ENCODE peak calls at places on chromosomes 13 and 19, in six cellular contexts. One of them, this sample, is unnamed. For H3K27me3, the result is how much of the 10 kb centered on the place peaks cover.

GRCh38 chr19:55258476-55258827 is 365 bp downstream of the PPP6R1 start:
- DNase-seq in thyroid gland: peak
- DNase-seq in PC-3: no peak
- DNase-seq in fibroblast of lung: no peak
- DNase-seq in body of pancreas: peak
- DNase-seq in upper lobe of left lung: peak
- DNase-seq in this sample: no peak

GRCh38 chr13:23352161-23352560 is 81.3 kb downstream of the SACS start:
- DNase-seq in PC-3: no peak
- DNase-seq in body of pancreas: no peak
- DNase-seq in thyroid gland: no peak
- DNase-seq in fibroblast of lung: no peak
- DNase-seq in upper lobe of left lung: no peak
- DNase-seq in this sample: no peak

GRCh38 chr19:53977429-53977990 is 13.9 kb upstream of the CACNG6 start:
- DNase-seq in fibroblast of lung: peak
- DNase-seq in PC-3: peak
- DNase-seq in thyroid gland: peak
- DNase-seq in body of pancreas: peak
- DNase-seq in upper lobe of left lung: no peak
- DNase-seq in this sample: peak

GRCh38 chr13:114090476-114090875 is 41.9 kb downstream of the RASA3 start:
- DNase-seq in upper lobe of left lung: no peak
- DNase-seq in thyroid gland: no peak
- DNase-seq in PC-3: no peak
- DNase-seq in fibroblast of lung: no peak
- DNase-seq in body of pancreas: no peak
- DNase-seq in this sample: no peak

GRCh38 chr19:14167594-14168138 is 31.3 kb upstream of the ASF1B start:
- DNase-seq in body of pancreas: no peak
- DNase-seq in fibroblast of lung: no peak
- DNase-seq in thyroid gland: no peak
- DNase-seq in upper lobe of left lung: no peak
- DNase-seq in PC-3: no peak
- DNase-seq in this sample: no peak

GRCh38 chr13:102170295-102170694 is 231.6 kb downstream of the FGF14 start:
- DNase-seq in upper lobe of left lung: no peak
- DNase-seq in thyroid gland: no peak
- DNase-seq in fibroblast of lung: no peak
- DNase-seq in PC-3: no peak
- DNase-seq in body of pancreas: no peak
- DNase-seq in this sample: no peak

GRCh38 chr19:10604460-10604980 is 17.4 kb upstream of the AP1M2 start:
- DNase-seq in fibroblast of lung: no peak
- DNase-seq in body of pancreas: peak
- DNase-seq in PC-3: peak
- DNase-seq in thyroid gland: no peak
- DNase-seq in upper lobe of left lung: no peak
- DNase-seq in this sample: no peak

GRCh38 chr19:33447336-33448158 is 74.0 kb downstream of the CEBPG start:
- DNase-seq in upper lobe of left lung: no peak
- DNase-seq in fibroblast of lung: no peak
- DNase-seq in body of pancreas: no peak
- DNase-seq in PC-3: no peak
- DNase-seq in thyroid gland: no peak
- DNase-seq in this sample: no peak

GRCh38 chr19:33795370-33796163 is 1.1 kb upstream of the KCTD15 start:
- DNase-seq in PC-3: peak
- DNase-seq in fibroblast of lung: peak
- DNase-seq in thyroid gland: peak
- DNase-seq in upper lobe of left lung: peak
- DNase-seq in body of pancreas: peak
- DNase-seq in this sample: peak

GRCh38 chr19:4552546-4552819 is 7.0 kb downstream of the SEMA6B start:
- DNase-seq in upper lobe of left lung: no peak
- DNase-seq in PC-3: no peak
- DNase-seq in body of pancreas: no peak
- DNase-seq in fibroblast of lung: no peak
- DNase-seq in thyroid gland: no peak
- DNase-seq in this sample: no peak

GRCh38 chr19:41296323-41296935 is 13.5 kb upstream of the CCDC97 start:
- DNase-seq in upper lobe of left lung: no peak
- DNase-seq in thyroid gland: no peak
- DNase-seq in body of pancreas: no peak
- DNase-seq in PC-3: peak
- DNase-seq in fibroblast of lung: no peak
- DNase-seq in this sample: no peak

GRCh38 chr13:59409211-59409610 is 754.5 kb downstream of the DIAPH3 start:
- DNase-seq in thyroid gland: peak
- DNase-seq in PC-3: no peak
- DNase-seq in upper lobe of left lung: no peak
- DNase-seq in body of pancreas: peak
- DNase-seq in fibroblast of lung: peak
- DNase-seq in this sample: no peak

GRCh38 chr13:114112826-114113322 is 19.5 kb downstream of the RASA3 start:
- DNase-seq in thyroid gland: no peak
- DNase-seq in PC-3: no peak
- DNase-seq in upper lobe of left lung: no peak
- DNase-seq in body of pancreas: no peak
- DNase-seq in fibroblast of lung: no peak
- DNase-seq in this sample: no peak

GRCh38 chr13:43057653-43058317 is 34.4 kb downstream of the DNAJC15 start:
- DNase-seq in body of pancreas: no peak
- DNase-seq in PC-3: no peak
- DNase-seq in fibroblast of lung: peak
- DNase-seq in thyroid gland: no peak
- DNase-seq in upper lobe of left lung: no peak
- DNase-seq in this sample: no peak

GRCh38 chr13:34223984-34224383 is 406.0 kb downstream of the RFC3 start:
- DNase-seq in upper lobe of left lung: no peak
- DNase-seq in fibroblast of lung: no peak
- DNase-seq in PC-3: peak
- DNase-seq in thyroid gland: no peak
- DNase-seq in body of pancreas: no peak
- DNase-seq in this sample: no peak

GRCh38 chr19:18483119-18483518 is 38.8 kb downstream of the ELL start:
- DNase-seq in PC-3: no peak
- DNase-seq in fibroblast of lung: no peak
- DNase-seq in body of pancreas: no peak
- DNase-seq in thyroid gland: peak
- DNase-seq in upper lobe of left lung: no peak
- DNase-seq in this sample: no peak

GRCh38 chr19:35560271-35560670 is 3.2 kb downstream of the ATP4A start:
- DNase-seq in upper lobe of left lung: no peak
- DNase-seq in body of pancreas: no peak
- DNase-seq in fibroblast of lung: no peak
- DNase-seq in PC-3: no peak
- DNase-seq in thyroid gland: no peak
- DNase-seq in this sample: no peak

GRCh38 chr19:48698046-48698445 is 2.3 kb downstream of the FUT2 start:
- DNase-seq in upper lobe of left lung: no peak
- DNase-seq in thyroid gland: no peak
- DNase-seq in PC-3: peak
- DNase-seq in fibroblast of lung: peak
- DNase-seq in body of pancreas: peak
- DNase-seq in this sample: no peak

GRCh38 chr13:33649212-33649917 is 168.6 kb upstream of the RFC3 start:
- DNase-seq in PC-3: peak
- DNase-seq in upper lobe of left lung: no peak
- DNase-seq in body of pancreas: no peak
- DNase-seq in thyroid gland: no peak
- DNase-seq in fibroblast of lung: peak
- DNase-seq in this sample: no peak

GRCh38 chr19:35975608-35976214 is 19.3 kb upstream of the SDHAF1 start:
- DNase-seq in upper lobe of left lung: no peak
- DNase-seq in PC-3: peak
- DNase-seq in fibroblast of lung: peak
- DNase-seq in body of pancreas: no peak
- DNase-seq in thyroid gland: peak
- DNase-seq in this sample: no peak

GRCh38 chr13:20049558-20050473 is 91.3 kb downstream of the ZMYM2 start:
- DNase-seq in upper lobe of left lung: no peak
- DNase-seq in body of pancreas: no peak
- DNase-seq in PC-3: no peak
- DNase-seq in fibroblast of lung: no peak
- DNase-seq in thyroid gland: no peak
- DNase-seq in this sample: no peak

GRCh38 chr13:73216381-73216831 is 157.6 kb downstream of the KLF5 start:
- DNase-seq in thyroid gland: no peak
- DNase-seq in PC-3: no peak
- DNase-seq in fibroblast of lung: peak
- DNase-seq in upper lobe of left lung: no peak
- DNase-seq in body of pancreas: no peak
- DNase-seq in this sample: no peak

GRCh38 chr13:78609464-78610205 is 6.3 kb upstream of the POU4F1 start:
- DNase-seq in body of pancreas: peak
- DNase-seq in upper lobe of left lung: peak
- DNase-seq in PC-3: no peak
- DNase-seq in thyroid gland: no peak
- DNase-seq in fibroblast of lung: peak
- DNase-seq in this sample: no peak

GRCh38 chr19:18940791-18941627 is at the start of gene HOMER3:
- DNase-seq in fibroblast of lung: peak
- DNase-seq in body of pancreas: peak
- DNase-seq in upper lobe of left lung: peak
- DNase-seq in PC-3: peak
- DNase-seq in thyroid gland: peak
- DNase-seq in this sample: no peak

GRCh38 chr19:41531438-41532311 is 44.3 kb upstream of the CEACAM21 start:
- DNase-seq in fibroblast of lung: peak
- DNase-seq in body of pancreas: peak
- DNase-seq in upper lobe of left lung: no peak
- DNase-seq in thyroid gland: peak
- DNase-seq in PC-3: no peak
- DNase-seq in this sample: no peak

GRCh38 chr19:35901854-35902661 is at the start of gene HCST:
- DNase-seq in fibroblast of lung: no peak
- DNase-seq in PC-3: peak
- DNase-seq in thyroid gland: no peak
- DNase-seq in body of pancreas: no peak
- DNase-seq in upper lobe of left lung: no peak
- DNase-seq in this sample: no peak

GRCh38 chr13:44758595-44759221 is 182.6 kb upstream of the TSC22D1 start:
- DNase-seq in upper lobe of left lung: no peak
- DNase-seq in PC-3: peak
- DNase-seq in fibroblast of lung: peak
- DNase-seq in body of pancreas: peak
- DNase-seq in thyroid gland: no peak
- DNase-seq in this sample: no peak

GRCh38 chr13:48078251-48078656 is 16.6 kb downstream of the MED4 start:
- DNase-seq in thyroid gland: no peak
- DNase-seq in upper lobe of left lung: no peak
- DNase-seq in PC-3: peak
- DNase-seq in fibroblast of lung: no peak
- DNase-seq in body of pancreas: no peak
- DNase-seq in this sample: no peak
- TF ChIP-seq CTCF in thyroid gland: no peak
- TF ChIP-seq CTCF in upper lobe of left lung: no peak
- TF ChIP-seq CTCF in PC-3: peak
- TF ChIP-seq CTCF in fibroblast of lung: no peak
- TF ChIP-seq CTCF in body of pancreas: no peak
- TF ChIP-seq CTCF in this sample: no peak

DNA sequence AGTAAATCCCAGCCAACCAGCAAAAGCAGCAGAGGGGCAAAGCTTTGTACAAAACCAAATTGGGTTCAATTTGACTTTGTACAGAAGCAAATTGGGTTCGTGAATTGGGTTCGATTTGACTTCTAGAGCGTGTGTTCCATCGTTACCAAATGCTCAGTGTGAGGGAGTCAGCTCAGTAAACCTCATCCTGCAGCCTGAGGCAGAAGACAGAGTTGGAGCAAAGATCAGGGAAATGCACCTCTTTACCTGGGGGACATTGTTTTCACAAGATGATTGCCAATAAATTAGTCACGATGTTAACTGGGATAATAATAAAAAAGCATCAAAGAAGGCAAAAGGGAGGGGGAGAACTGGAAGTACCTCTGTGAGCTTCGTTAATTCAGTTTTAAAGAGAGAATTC is 1.5 kb downstream of the RAB20 start:
- DNase-seq in fibroblast of lung: no peak
- DNase-seq in thyroid gland: no peak
- DNase-seq in body of pancreas: no peak
- DNase-seq in PC-3: peak
- DNase-seq in upper lobe of left lung: no peak
- DNase-seq in this sample: no peak
- H3K27me3 ChIP-seq in fibroblast of lung: under half
- H3K27me3 ChIP-seq in thyroid gland: under half
- H3K27me3 ChIP-seq in body of pancreas: under half
- H3K27me3 ChIP-seq in PC-3: under half
- H3K27me3 ChIP-seq in upper lobe of left lung: under half
- H3K27me3 ChIP-seq in this sample: under half

GRCh38 chr13:110616103-110617101 is 1.1 kb downstream of the NAXD start:
- DNase-seq in PC-3: peak
- DNase-seq in thyroid gland: peak
- DNase-seq in fibroblast of lung: peak
- DNase-seq in body of pancreas: peak
- DNase-seq in upper lobe of left lung: no peak
- DNase-seq in this sample: no peak
- TF ChIP-seq CTCF in PC-3: peak
- TF ChIP-seq CTCF in thyroid gland: no peak
- TF ChIP-seq CTCF in fibroblast of lung: no peak
- TF ChIP-seq CTCF in body of pancreas: no peak
- TF ChIP-seq CTCF in upper lobe of left lung: no peak
- TF ChIP-seq CTCF in this sample: no peak

GRCh38 chr19:1526066-1526778 is 2.3 kb downstream of the PLK5 start:
- DNase-seq in fibroblast of lung: no peak
- DNase-seq in upper lobe of left lung: no peak
- DNase-seq in PC-3: no peak
- DNase-seq in thyroid gland: no peak
- DNase-seq in body of pancreas: no peak
- DNase-seq in this sample: no peak

GRCh38 chr19:1524206-1524971 is 512 bp downstream of the PLK5 start:
- DNase-seq in thyroid gland: no peak
- DNase-seq in body of pancreas: no peak
- DNase-seq in fibroblast of lung: no peak
- DNase-seq in PC-3: no peak
- DNase-seq in upper lobe of left lung: no peak
- DNase-seq in this sample: no peak

GRCh38 chr19:1523412-1524205 is at the start of gene PLK5:
- DNase-seq in PC-3: no peak
- DNase-seq in thyroid gland: no peak
- DNase-seq in fibroblast of lung: no peak
- DNase-seq in upper lobe of left lung: no peak
- DNase-seq in body of pancreas: no peak
- DNase-seq in this sample: no peak

GRCh38 chr19:1525343-1525742 is 1.5 kb downstream of the PLK5 start:
- DNase-seq in upper lobe of left lung: no peak
- DNase-seq in body of pancreas: no peak
- DNase-seq in fibroblast of lung: no peak
- DNase-seq in thyroid gland: no peak
- DNase-seq in PC-3: no peak
- DNase-seq in this sample: no peak

DNA sequence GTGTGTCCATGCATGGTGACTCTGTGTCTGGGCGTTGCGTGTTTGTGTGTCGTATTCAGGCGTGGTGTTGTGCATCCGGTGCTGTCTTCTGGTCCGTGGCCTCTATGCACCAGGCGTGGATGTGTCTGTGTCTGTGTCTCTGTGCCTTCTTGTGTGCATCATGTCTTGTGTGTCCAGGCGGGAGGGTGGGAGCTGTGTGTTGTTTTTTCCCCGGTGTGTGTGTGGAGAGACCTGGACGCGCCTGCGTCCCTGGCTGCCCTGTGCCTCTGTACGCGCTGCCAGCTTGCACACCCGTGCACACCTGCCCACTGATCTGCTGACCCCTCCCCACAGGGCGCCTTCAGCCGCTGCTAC is 1.1 kb downstream of the PLK5 start:
- DNase-seq in body of pancreas: no peak
- DNase-seq in upper lobe of left lung: no peak
- DNase-seq in fibroblast of lung: no peak
- DNase-seq in PC-3: no peak
- DNase-seq in thyroid gland: no peak
- DNase-seq in this sample: no peak
- H3K27me3 ChIP-seq in body of pancreas: under half
- H3K27me3 ChIP-seq in upper lobe of left lung: under half
- H3K27me3 ChIP-seq in fibroblast of lung: under half
- H3K27me3 ChIP-seq in PC-3: under half
- H3K27me3 ChIP-seq in thyroid gland: under half
- H3K27me3 ChIP-seq in this sample: under half

This sample was measured in dorsolateral prefrontal cortex.